ENCODE peak calls at places on chromosomes 4 and X, in five cellular contexts. One of them, this sample, is unnamed.

GRCh38 chrX:65723706-65724105 is 56.3 kb downstream of the MSN start:
- DNase-seq in coronary artery: no peak
- DNase-seq in small intestine: peak
- DNase-seq in fibroblast of lung: no peak
- DNase-seq in OCI-LY7: no peak
- DNase-seq in this sample: no peak

GRCh38 chr4:13484749-13485345 is 707 bp upstream of the RAB28 start:
- DNase-seq in coronary artery: no peak
- DNase-seq in OCI-LY7: peak
- DNase-seq in small intestine: no peak
- DNase-seq in fibroblast of lung: peak
- DNase-seq in this sample: no peak

GRCh38 chr4:7798215-7798995 is 141.3 kb downstream of the AFAP1 start:
- DNase-seq in coronary artery: no peak
- DNase-seq in small intestine: no peak
- DNase-seq in OCI-LY7: peak
- DNase-seq in fibroblast of lung: peak
- DNase-seq in this sample: no peak

GRCh38 chr4:112881842-112882241 is 167.6 kb upstream of the ANK2 start:
- DNase-seq in OCI-LY7: no peak
- DNase-seq in fibroblast of lung: no peak
- DNase-seq in small intestine: no peak
- DNase-seq in coronary artery: no peak
- DNase-seq in this sample: no peak

GRCh38 chrX:119488749-119489148 is 20.5 kb downstream of the SLC25A5 start:
- DNase-seq in coronary artery: no peak
- DNase-seq in fibroblast of lung: peak
- DNase-seq in small intestine: peak
- DNase-seq in OCI-LY7: peak
- DNase-seq in this sample: no peak

GRCh38 chr4:53682908-53683307 is 91.6 kb upstream of the LNX1 start:
- DNase-seq in OCI-LY7: no peak
- DNase-seq in fibroblast of lung: no peak
- DNase-seq in small intestine: no peak
- DNase-seq in coronary artery: no peak
- DNase-seq in this sample: no peak

GRCh38 chr4:80446664-80447063 is 111.1 kb downstream of the CFAP299 start:
- DNase-seq in coronary artery: no peak
- DNase-seq in OCI-LY7: no peak
- DNase-seq in fibroblast of lung: peak
- DNase-seq in small intestine: no peak
- DNase-seq in this sample: no peak

GRCh38 chr4:113540859-113541258 is 220.7 kb downstream of the CAMK2D start:
- DNase-seq in OCI-LY7: no peak
- DNase-seq in small intestine: peak
- DNase-seq in fibroblast of lung: peak
- DNase-seq in coronary artery: no peak
- DNase-seq in this sample: no peak

GRCh38 chrX:120464409-120464808 is 4.7 kb downstream of the LAMP2 start:
- DNase-seq in coronary artery: no peak
- DNase-seq in small intestine: no peak
- DNase-seq in fibroblast of lung: no peak
- DNase-seq in OCI-LY7: no peak
- DNase-seq in this sample: no peak

DNA sequence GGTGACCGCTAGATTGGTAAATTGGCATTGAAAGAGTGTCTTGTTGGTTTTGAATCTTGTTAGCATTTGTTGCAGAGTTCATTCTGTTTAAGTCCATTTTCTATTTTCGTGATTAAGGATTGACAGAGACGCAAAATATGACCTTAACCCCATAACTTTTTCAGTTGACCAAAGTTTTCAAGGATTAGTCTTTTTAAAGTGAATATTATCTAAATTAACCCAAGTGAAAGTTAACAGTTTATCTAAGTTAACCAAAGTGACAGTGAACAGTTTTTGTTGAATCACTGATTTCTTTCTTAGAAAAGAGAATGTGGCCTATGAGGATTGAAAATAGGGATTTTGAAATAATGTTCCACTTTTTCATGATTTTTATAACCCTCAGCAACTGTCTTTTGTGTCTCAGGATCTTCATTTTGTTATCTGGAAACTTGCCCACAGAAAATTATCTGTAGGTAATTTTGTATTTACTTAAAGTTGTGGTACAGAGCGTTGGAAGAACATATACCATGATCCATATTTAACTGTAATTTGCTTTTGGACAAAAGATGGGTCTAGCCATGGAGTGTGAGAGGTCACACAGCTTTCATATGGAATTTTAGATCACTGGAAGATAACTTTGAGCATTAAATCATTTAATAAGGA is 3.3 kb downstream of the CPEB2 start:
- DNase-seq in small intestine: no peak
- DNase-seq in fibroblast of lung: no peak
- DNase-seq in OCI-LY7: no peak
- DNase-seq in coronary artery: no peak
- DNase-seq in this sample: no peak
- H3K27ac ChIP-seq in small intestine: peak
- H3K27ac ChIP-seq in fibroblast of lung: peak
- H3K27ac ChIP-seq in OCI-LY7: peak
- H3K27ac ChIP-seq in coronary artery: peak
- H3K27ac ChIP-seq in this sample: peak

DNA sequence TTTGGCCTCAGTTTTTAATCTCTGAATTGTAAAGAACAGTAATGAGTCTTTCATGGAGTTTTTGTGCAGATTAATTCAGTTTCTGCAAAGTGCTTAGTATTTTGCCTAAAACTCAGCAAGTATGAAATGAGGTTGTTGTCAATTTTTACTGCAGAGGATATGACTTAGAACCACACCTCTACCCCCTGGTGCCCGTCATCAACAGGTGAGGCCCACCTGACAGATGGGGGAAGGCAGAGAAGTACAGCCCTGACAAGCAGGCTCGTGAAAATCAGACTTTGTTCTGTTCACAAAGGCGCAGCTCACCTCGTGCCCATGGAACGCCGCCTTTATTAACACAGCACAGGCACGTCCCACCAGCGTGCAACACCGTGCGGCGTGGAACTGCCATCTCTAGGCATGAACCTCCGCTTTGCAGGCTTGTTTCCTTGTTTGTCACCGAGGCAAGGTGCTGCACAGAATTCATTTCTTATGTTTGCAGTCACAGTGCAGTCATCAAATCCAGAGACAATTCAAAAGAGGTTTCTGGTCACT is 13.3 kb downstream of the CYP4V2 start:
- DNase-seq in OCI-LY7: no peak
- DNase-seq in coronary artery: no peak
- DNase-seq in fibroblast of lung: no peak
- DNase-seq in small intestine: peak
- DNase-seq in this sample: no peak
- H3K27ac ChIP-seq in OCI-LY7: no peak
- H3K27ac ChIP-seq in coronary artery: peak
- H3K27ac ChIP-seq in fibroblast of lung: peak
- H3K27ac ChIP-seq in small intestine: peak
- H3K27ac ChIP-seq in this sample: peak

DNA sequence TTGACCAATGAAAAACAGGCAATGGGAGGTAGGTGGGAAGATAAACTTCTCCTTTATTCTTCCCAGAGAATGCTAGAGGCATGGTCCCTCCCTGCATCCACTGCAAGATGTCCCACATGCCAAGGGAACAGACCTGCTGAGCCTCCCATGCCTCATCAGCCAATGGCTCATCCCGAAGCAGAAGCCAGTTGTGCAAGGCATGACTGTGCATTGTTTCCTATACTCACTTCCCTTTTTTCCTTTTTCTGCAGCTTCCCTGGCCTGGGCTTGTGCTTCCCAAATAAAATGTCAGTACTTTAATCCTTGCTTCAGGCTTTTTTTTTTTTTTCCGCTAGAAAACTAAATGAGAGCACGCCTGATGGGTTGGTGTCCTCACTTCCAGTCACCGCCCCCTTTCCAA is 239.1 kb upstream of the JADE1 start:
- DNase-seq in small intestine: no peak
- DNase-seq in OCI-LY7: no peak
- DNase-seq in fibroblast of lung: no peak
- DNase-seq in coronary artery: no peak
- DNase-seq in this sample: no peak
- H3K27ac ChIP-seq in small intestine: no peak
- H3K27ac ChIP-seq in OCI-LY7: no peak
- H3K27ac ChIP-seq in fibroblast of lung: peak
- H3K27ac ChIP-seq in coronary artery: peak
- H3K27ac ChIP-seq in this sample: no peak

DNA sequence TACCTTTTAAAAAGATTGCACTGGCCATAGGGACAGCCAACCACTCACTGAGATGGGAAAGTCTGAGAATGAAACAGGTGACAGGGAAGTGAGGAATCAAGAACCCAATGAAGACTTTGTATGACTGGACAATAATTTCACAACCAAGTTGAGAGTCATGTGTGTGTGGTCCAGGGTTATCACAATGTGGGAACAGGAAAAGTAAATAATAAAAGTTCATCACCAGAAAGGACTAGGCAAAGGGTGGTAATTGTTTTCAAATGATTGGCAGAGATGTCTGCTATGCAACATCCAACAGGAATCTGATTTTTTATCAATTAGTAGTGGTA is 129.3 kb downstream of the AMELX start:
- DNase-seq in OCI-LY7: no peak
- DNase-seq in small intestine: no peak
- DNase-seq in fibroblast of lung: no peak
- DNase-seq in coronary artery: no peak
- DNase-seq in this sample: no peak
- H3K27ac ChIP-seq in OCI-LY7: no peak
- H3K27ac ChIP-seq in small intestine: no peak
- H3K27ac ChIP-seq in fibroblast of lung: no peak
- H3K27ac ChIP-seq in coronary artery: peak
- H3K27ac ChIP-seq in this sample: no peak

DNA sequence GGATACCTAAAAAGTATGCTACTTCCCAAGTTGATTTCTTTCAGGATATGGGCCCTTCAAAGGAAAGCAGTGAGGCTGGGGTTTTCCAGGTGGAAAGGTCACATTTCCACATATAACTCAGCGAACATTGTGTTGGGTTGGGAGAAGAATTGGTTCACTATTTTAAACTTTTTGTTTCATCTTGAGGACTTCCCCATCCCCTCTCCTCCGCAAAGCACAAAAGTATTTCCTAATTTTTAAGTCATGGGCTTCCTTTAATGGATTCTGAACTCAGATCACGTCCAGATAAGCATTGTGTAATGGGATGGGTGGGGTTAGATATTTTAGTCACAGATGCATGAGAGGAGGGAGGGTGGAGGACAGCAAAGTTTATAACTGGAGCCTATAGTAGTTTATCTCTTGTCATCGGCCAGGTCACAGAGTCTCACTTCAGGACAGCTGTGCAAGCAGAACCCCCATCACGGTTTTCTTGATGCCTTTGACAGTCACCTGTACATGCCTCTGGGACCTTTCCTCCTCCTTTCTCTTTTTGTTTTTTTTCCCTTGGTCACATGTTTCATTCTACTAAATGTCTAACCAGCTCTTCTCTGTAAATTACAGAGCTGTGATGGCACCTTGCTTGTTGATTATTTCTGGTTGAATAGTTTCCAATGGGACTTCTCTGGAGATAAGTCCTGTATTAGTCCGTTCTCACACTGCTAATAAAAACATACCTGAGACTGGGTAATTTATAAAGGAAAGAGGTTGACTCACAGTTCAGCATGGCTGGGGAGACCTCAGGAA is 115.4 kb downstream of the PTTG2 start:
- DNase-seq in coronary artery: no peak
- DNase-seq in fibroblast of lung: peak
- DNase-seq in small intestine: peak
- DNase-seq in OCI-LY7: no peak
- DNase-seq in this sample: no peak
- H3K27ac ChIP-seq in coronary artery: peak
- H3K27ac ChIP-seq in fibroblast of lung: no peak
- H3K27ac ChIP-seq in small intestine: no peak
- H3K27ac ChIP-seq in OCI-LY7: no peak
- H3K27ac ChIP-seq in this sample: no peak

DNA sequence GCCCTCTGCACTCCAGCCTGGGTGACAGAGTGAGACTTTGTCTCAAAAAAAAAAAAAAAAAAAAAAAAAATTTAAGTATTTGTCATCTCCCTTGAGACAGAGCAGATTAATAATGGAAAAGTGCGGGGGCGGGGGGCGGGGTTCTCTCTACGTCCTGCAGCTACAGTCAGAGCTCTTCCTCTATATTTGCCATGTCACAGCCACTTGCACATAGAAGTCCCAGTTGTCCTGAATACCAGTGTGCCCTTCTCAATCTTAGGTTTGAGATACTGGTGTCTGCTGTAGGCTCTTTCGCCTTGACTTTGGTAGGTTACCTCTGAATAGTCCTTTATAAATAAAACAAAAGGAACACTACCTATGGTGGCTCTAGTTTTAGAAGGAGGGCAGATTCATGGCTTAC is 237.8 kb upstream of the PGRMC2 start:
- DNase-seq in fibroblast of lung: peak
- DNase-seq in small intestine: no peak
- DNase-seq in OCI-LY7: no peak
- DNase-seq in coronary artery: no peak
- DNase-seq in this sample: peak
- H3K27ac ChIP-seq in fibroblast of lung: peak
- H3K27ac ChIP-seq in small intestine: no peak
- H3K27ac ChIP-seq in OCI-LY7: no peak
- H3K27ac ChIP-seq in coronary artery: peak
- H3K27ac ChIP-seq in this sample: peak

DNA sequence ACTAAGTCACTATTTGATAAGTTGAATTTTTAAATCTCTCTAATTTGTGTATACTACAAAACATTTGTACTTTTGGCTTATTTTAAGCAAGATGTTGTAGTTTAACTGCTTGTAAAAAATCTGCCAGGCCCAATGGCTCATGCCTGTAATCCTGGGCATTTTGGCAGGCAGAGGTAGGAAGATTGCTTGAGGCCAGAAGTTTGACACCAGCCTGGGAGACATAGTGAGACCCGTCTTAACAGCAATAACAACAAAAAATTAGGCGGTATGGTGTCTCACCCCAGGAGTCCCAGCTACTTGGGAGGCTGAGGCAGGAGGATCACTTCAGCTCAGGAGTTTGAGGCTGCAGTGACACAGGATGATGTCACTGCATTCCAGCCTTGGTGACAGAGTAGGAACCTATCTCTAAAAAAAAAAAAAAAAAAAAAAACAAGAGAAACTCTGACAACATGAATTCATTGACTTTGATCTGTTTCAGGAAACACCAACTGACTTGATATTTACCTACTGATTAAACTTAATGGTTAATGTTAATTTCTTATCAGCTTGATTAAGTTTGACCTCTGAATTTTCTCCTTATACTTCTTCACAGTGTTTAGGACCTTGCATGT is 8.9 kb downstream of the FHIP1A start:
- DNase-seq in fibroblast of lung: peak
- DNase-seq in coronary artery: no peak
- DNase-seq in small intestine: peak
- DNase-seq in OCI-LY7: no peak
- DNase-seq in this sample: no peak
- H3K27ac ChIP-seq in fibroblast of lung: no peak
- H3K27ac ChIP-seq in coronary artery: no peak
- H3K27ac ChIP-seq in small intestine: peak
- H3K27ac ChIP-seq in OCI-LY7: no peak
- H3K27ac ChIP-seq in this sample: peak